ENCODE peak calls at places on chromosomes 5 and 9, in nine cellular contexts. T is CD8-positive, alpha-beta T cell; Z is uterus; O is heart right ventricle; P is neural crest cell; L is CD4-positive, alpha-beta T cell; D is prostate gland; M is left ventricle myocardium inferior; R is cardiac muscle cell. A is an unnamed sample.

GRCh38 chr5:12837592-12837991 is 933.3 kb upstream of the CTNND2 start:
- DNase-seq in R (no peak), O (no peak), Z (no peak), L (no peak), M (no peak), P (no peak), D (no peak), T (no peak), A (no peak)

GRCh38 chr5:145540375-145540774 is 294.8 kb downstream of the PRELID2 start:
- DNase-seq in Z (no peak), R (no peak), L (no peak), M (no peak), D (no peak), T (no peak), P (no peak), O (no peak), A (no peak)

GRCh38 chr9:113886933-113887332 is 10.8 kb downstream of the ZNF618 start:
- DNase-seq in M (no peak), O (no peak), L (no peak), T (no peak), R (no peak), D (no peak), P (no peak), Z (no peak), A (no peak)

GRCh38 chr5:161975350-161975749 is 92.2 kb upstream of the GABRG2 start:
- DNase-seq in P (no peak), R (peak; percentile 18), T (no peak), O (no peak), Z (no peak), M (no peak), D (no peak), L (no peak), A (no peak)

GRCh38 chr9:131543141-131543540 is 2.2 kb upstream of the PRRT1B start:
- DNase-seq in M (no peak), O (no peak), P (no peak), D (no peak), R (no peak), T (no peak), Z (no peak), L (no peak), A (no peak)

GRCh38 chr5:149324639-149325038 is 20.7 kb upstream of the GRPEL2 start:
- DNase-seq in L (no peak), T (no peak), R (no peak), M (no peak), D (no peak), Z (no peak), O (no peak), P (no peak), A (no peak)

GRCh38 chr5:43422143-43422542 is 10.0 kb upstream of the CCL28 start:
- DNase-seq in R (no peak), O (no peak), T (no peak), D (peak; percentile 49), P (no peak), M (no peak), Z (no peak), L (no peak), A (no peak)

GRCh38 chr5:16312786-16313185 is 133.2 kb upstream of the MARCHF11 start:
- DNase-seq in L (no peak), O (no peak), Z (no peak), P (no peak), M (no peak), T (no peak), R (no peak), D (no peak), A (no peak)

GRCh38 chr5:176773408-176774035 is 36.8 kb upstream of the UNC5A start:
- DNase-seq in P (no peak), O (no peak), D (no peak), L (no peak), Z (no peak), R (no peak), T (no peak), M (no peak), A (peak; percentile 50)

GRCh38 chr5:10459080-10460055 is 17.7 kb downstream of the ROPN1L start:
- DNase-seq in D (no peak), P (no peak), T (no peak), L (no peak), O (no peak), M (no peak), R (no peak), Z (no peak), A (no peak)

GRCh38 chr9:126160854-126161329 is 165.7 kb upstream of the MVB12B start:
- DNase-seq in R (no peak), P (no peak), L (no peak), T (no peak), Z (no peak), O (no peak), D (no peak), M (no peak), A (no peak)

GRCh38 chr9:16074962-16075361 is 522.1 kb downstream of the CCDC171 start:
- DNase-seq in M (no peak), T (no peak), O (no peak), P (no peak), L (no peak), D (no peak), Z (no peak), R (no peak), A (no peak)

GRCh38 chr5:175606409-175606808 is 51.5 kb upstream of the HRH2 start:
- DNase-seq in M (no peak), O (no peak), L (no peak), R (no peak), T (no peak), Z (no peak), P (no peak), D (no peak), A (no peak)

GRCh38 chr5:175728885-175729828 is 71.3 kb downstream of the HRH2 start:
- DNase-seq in O (no peak), M (no peak), R (peak; percentile 72), D (no peak), P (peak; percentile 27), Z (no peak), L (no peak), T (no peak), A (no peak)

GRCh38 chr9:126836216-126836615 is 24.2 kb upstream of the ZBTB34 start:
- DNase-seq in P (no peak), R (no peak), T (no peak), L (no peak), M (no peak), O (no peak), Z (no peak), D (no peak), A (no peak)

GRCh38 chr5:176133289-176133870 is 104.8 kb upstream of the SIMC1 start:
- DNase-seq in L (peak; percentile 5), R (no peak), Z (no peak), T (no peak), D (no peak), P (no peak), M (no peak), O (no peak), A (no peak)

GRCh38 chr5:33049298-33049697 is 338.2 kb downstream of the NPR3 start:
- DNase-seq in Z (no peak), R (no peak), M (no peak), P (no peak), L (no peak), T (no peak), D (no peak), O (no peak), A (no peak)

GRCh38 chr5:115888027-115888426 is 46.3 kb downstream of the AP3S1 start:
- DNase-seq in P (no peak), Z (no peak), O (no peak), D (no peak), R (no peak), M (no peak), T (no peak), L (no peak), A (no peak)
- TF ChIP-seq CTCF in P (no peak), Z (no peak), O (no peak), D (no peak), R (peak; percentile 17), M (peak; percentile 30), T (no peak), L (no peak), A (peak; percentile 78)

DNA sequence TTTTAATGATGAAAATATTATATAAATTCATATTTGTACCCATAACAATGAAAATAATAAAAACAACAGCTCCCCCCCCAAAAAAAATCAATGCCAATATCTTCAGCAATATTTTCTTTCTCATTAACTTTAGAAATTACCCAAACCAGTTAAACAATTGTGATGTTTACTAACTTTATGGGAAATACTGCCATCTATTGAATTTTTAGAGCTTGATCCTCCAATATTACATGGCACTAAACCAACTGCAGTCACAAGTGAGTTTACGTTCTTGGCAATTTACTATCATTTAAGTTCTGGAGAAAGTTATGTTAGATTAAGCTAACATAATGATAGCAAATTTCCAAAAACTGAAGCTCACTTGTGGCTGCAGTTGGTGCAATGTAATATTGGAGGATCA is 379.6 kb downstream of the CDH18 start:
- DNase-seq in P (no peak), O (no peak), R (no peak), D (no peak), L (no peak), Z (no peak), M (no peak), T (no peak), A (no peak)
- TF ChIP-seq CTCF in P (peak; percentile 64), O (no peak), R (no peak), D (no peak), L (no peak), Z (no peak), M (peak; percentile 13), T (no peak), A (peak; percentile 72)

DNA sequence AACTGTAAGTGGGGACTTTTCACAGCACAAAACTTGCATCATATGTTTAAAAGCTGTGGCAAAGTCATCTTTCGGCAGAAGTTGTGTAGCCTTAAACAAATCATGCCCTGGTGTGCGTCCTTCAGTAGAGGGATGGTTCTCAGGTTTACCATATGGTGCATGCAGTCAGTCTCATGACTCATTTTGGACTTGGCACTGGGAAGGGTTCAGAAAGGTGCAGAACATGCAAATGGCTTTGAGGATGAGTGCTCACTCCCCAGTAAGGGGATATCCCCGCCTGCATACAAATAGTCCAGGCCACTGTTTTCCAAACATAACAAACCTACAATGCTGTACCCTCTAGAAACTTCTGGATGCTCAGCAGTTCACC is 260.3 kb downstream of the NDUFS4 start:
- DNase-seq in D (no peak), Z (no peak), P (no peak), R (no peak), T (no peak), L (no peak), O (no peak), M (no peak), A (no peak)
- TF ChIP-seq CTCF in D (no peak), Z (no peak), P (no peak), R (no peak), T (no peak), L (no peak), O (no peak), M (no peak), A (no peak)

GRCh38 chr9:136564379-136564988 is 18.6 kb upstream of the NOTCH1 start:
- DNase-seq in M (peak; percentile 82), D (no peak), P (no peak), R (no peak), Z (peak; percentile 78), O (peak; percentile 69), T (no peak), L (no peak), A (no peak)
- TF ChIP-seq CTCF in M (peak; percentile 55), D (no peak), P (peak; percentile 17), R (peak; percentile 19), Z (peak; percentile 16), O (no peak), T (no peak), L (no peak), A (peak; percentile 26)

GRCh38 chr9:129863059-129863690 is 27.9 kb downstream of the USP20 start:
- DNase-seq in R (no peak), M (no peak), P (no peak), T (no peak), D (no peak), O (no peak), L (peak; percentile 63), Z (no peak), A (no peak)
- TF ChIP-seq CTCF in R (no peak), M (no peak), P (no peak), T (no peak), D (no peak), O (no peak), L (no peak), Z (no peak), A (no peak)